ENCODE peak calls at places on chromosome 21, in nine cellular contexts. N, Y, R, E, L, T, S, G and Z are unnamed samples.

GRCh38 chr21:27722095-27722494 is 755.2 kb upstream of the ADAMTS5 start:
- DNase-seq in N (no peak), Y (no peak), R (no peak), E (no peak), L (no peak), T (no peak), S (no peak), G (no peak), Z (no peak)

GRCh38 chr21:39082656-39083376 is 100.4 kb downstream of the PSMG1 start:
- DNase-seq in N (peak), Y (no peak), R (no peak), E (no peak), L (no peak), T (peak), S (no peak), G (no peak), Z (no peak)

GRCh38 chr21:36507397-36508018 is 27.6 kb upstream of the CLDN14 start:
- DNase-seq in N (peak), Y (no peak), R (no peak), E (no peak), L (no peak), T (no peak), S (no peak), G (no peak), Z (peak)

GRCh38 chr21:31372176-31372765 is 28.2 kb upstream of the TIAM1 start:
- DNase-seq in N (no peak), Y (no peak), R (no peak), E (no peak), L (no peak), T (peak), S (no peak), G (no peak), Z (no peak)

GRCh38 chr21:46188226-46189212 is 4.3 kb upstream of the SPATC1L start:
- DNase-seq in N (no peak), Y (peak), R (peak), E (peak), L (no peak), T (peak), S (peak), G (no peak), Z (peak)

GRCh38 chr21:31045841-31046240 is 7.6 kb upstream of the KRTAP19-8 start:
- DNase-seq in N (no peak), Y (no peak), R (no peak), E (no peak), L (no peak), T (no peak), S (no peak), G (no peak), Z (no peak)

GRCh38 chr21:14482165-14482564 is 64.0 kb downstream of the SAMSN1 start:
- DNase-seq in N (no peak), Y (no peak), R (no peak), E (no peak), L (no peak), T (no peak), S (no peak), G (no peak), Z (no peak)

GRCh38 chr21:46168238-46168637 is 12.9 kb upstream of the FTCD start:
- DNase-seq in N (no peak), Y (no peak), R (no peak), E (peak), L (no peak), T (no peak), S (no peak), G (no peak), Z (no peak)

GRCh38 chr21:38699048-38699447 is 106.7 kb upstream of the ETS2 start:
- DNase-seq in N (no peak), Y (peak), R (no peak), E (no peak), L (no peak), T (no peak), S (no peak), G (no peak), Z (no peak)

GRCh38 chr21:37230632-37231246 is 36.4 kb downstream of the VPS26C start:
- DNase-seq in N (no peak), Y (no peak), R (no peak), E (no peak), L (no peak), T (no peak), S (no peak), G (no peak), Z (no peak)

GRCh38 chr21:41604583-41605041 is 96.7 kb upstream of the TMPRSS2 start:
- DNase-seq in N (no peak), Y (no peak), R (no peak), E (no peak), L (no peak), T (no peak), S (no peak), G (no peak), Z (no peak)

GRCh38 chr21:45979141-45979631 is 2.4 kb upstream of the COL6A1 start:
- DNase-seq in N (no peak), Y (peak), R (no peak), E (peak), L (no peak), T (no peak), S (no peak), G (no peak), Z (no peak)

GRCh38 chr21:36125513-36126121 is 9.3 kb upstream of the CBR3 start:
- DNase-seq in N (peak), Y (peak), R (peak), E (no peak), L (peak), T (no peak), S (peak), G (no peak), Z (peak)

GRCh38 chr21:27418338-27418737 is 451.4 kb upstream of the ADAMTS5 start:
- DNase-seq in N (no peak), Y (no peak), R (no peak), E (no peak), L (no peak), T (no peak), S (peak), G (no peak), Z (no peak)

GRCh38 chr21:39518055-39518844 is 66.5 kb downstream of the SH3BGR start:
- DNase-seq in N (peak), Y (peak), R (peak), E (no peak), L (no peak), T (peak), S (peak), G (no peak), Z (peak)

GRCh38 chr21:25735221-25735894 is 586 bp downstream of the GABPA start:
- DNase-seq in N (peak), Y (peak), R (peak), E (peak), L (peak), T (peak), S (peak), G (peak), Z (peak)

GRCh38 chr21:32611471-32611997 is 643 bp downstream of the CFAP298 start:
- DNase-seq in N (peak), Y (peak), R (no peak), E (no peak), L (no peak), T (no peak), S (no peak), G (no peak), Z (peak)

GRCh38 chr21:46127239-46128105 is 27.9 kb downstream of the FTCD start:
- DNase-seq in N (no peak), Y (peak), R (no peak), E (no peak), L (peak), T (no peak), S (no peak), G (peak), Z (no peak)

GRCh38 chr21:18840239-18840638 is 436.7 kb upstream of the TMPRSS15 start:
- DNase-seq in N (peak), Y (peak), R (no peak), E (no peak), L (no peak), T (peak), S (peak), G (no peak), Z (no peak)

GRCh38 chr21:25691931-25692330 is 42.8 kb downstream of the ATP5PF start:
- DNase-seq in N (no peak), Y (no peak), R (no peak), E (no peak), L (no peak), T (no peak), S (peak), G (no peak), Z (no peak)

GRCh38 chr21:14763695-14764064 is 217.6 kb upstream of the SAMSN1 start:
- DNase-seq in N (no peak), Y (no peak), R (no peak), E (no peak), L (no peak), T (no peak), S (no peak), G (no peak), Z (no peak)

GRCh38 chr21:39387461-39388037 is 38.7 kb upstream of the HMGN1 start:
- DNase-seq in N (peak), Y (no peak), R (peak), E (peak), L (peak), T (peak), S (peak), G (peak), Z (peak)

GRCh38 chr21:42366292-42367010 is at the start of gene TFF1:
- DNase-seq in N (peak), Y (peak), R (no peak), E (no peak), L (no peak), T (no peak), S (no peak), G (no peak), Z (no peak)

GRCh38 chr21:14321042-14321441 is 61.9 kb downstream of the HSPA13 start:
- DNase-seq in N (no peak), Y (no peak), R (no peak), E (no peak), L (no peak), T (no peak), S (no peak), G (no peak), Z (no peak)

GRCh38 chr21:46424621-46425020 is 34.1 kb upstream of the DIP2A start:
- DNase-seq in N (no peak), Y (no peak), R (no peak), E (peak), L (no peak), T (no peak), S (no peak), G (peak), Z (no peak)

GRCh38 chr21:17513214-17514123 is 626 bp downstream of the CXADR start:
- DNase-seq in N (peak), Y (peak), R (no peak), E (peak), L (no peak), T (no peak), S (peak), G (peak), Z (peak)

GRCh38 chr21:42315296-42315891 is at the start of gene TFF3:
- DNase-seq in N (no peak), Y (no peak), R (no peak), E (no peak), L (no peak), T (no peak), S (no peak), G (no peak), Z (peak)

GRCh38 chr21:38965910-38966504 is 160.3 kb downstream of the ETS2 start:
- DNase-seq in N (no peak), Y (no peak), R (no peak), E (no peak), L (no peak), T (no peak), S (peak), G (peak), Z (peak)

GRCh38 chr21:23921670-23922418 is 1685.4 kb downstream of the MRPL39 start:
- DNase-seq in N (no peak), Y (no peak), R (no peak), E (no peak), L (no peak), T (no peak), S (no peak), G (no peak), Z (no peak)

GRCh38 chr21:46633561-46633960 is 1.9 kb upstream of the PRMT2 start:
- DNase-seq in N (no peak), Y (no peak), R (no peak), E (no peak), L (no peak), T (no peak), S (no peak), G (no peak), Z (no peak)

GRCh38 chr21:33761104-33762036 is 119.1 kb downstream of the ITSN1 start:
- DNase-seq in N (no peak), Y (peak), R (peak), E (no peak), L (no peak), T (peak), S (peak), G (no peak), Z (peak)
- H3K4me3 ChIP-seq in N (no peak), Y (peak), R (peak), E (no peak), L (no peak), T (peak), S (no peak), G (peak), Z (no peak)

GRCh38 chr21:21481238-21481637 is 483.0 kb downstream of the NCAM2 start:
- DNase-seq in N (no peak), Y (no peak), R (no peak), E (no peak), L (no peak), T (no peak), S (peak), G (no peak), Z (no peak)
- TF ChIP-seq CTCF in N (no peak), Y (no peak), R (no peak), E (no peak), L (no peak), T (no peak), S (no peak), G (no peak), Z (no peak)

GRCh38 chr21:43775190-43775589 is 918 bp downstream of the CSTB start:
- DNase-seq in N (no peak), Y (no peak), R (no peak), E (no peak), L (no peak), T (no peak), S (no peak), G (no peak), Z (no peak)
- H3K27ac ChIP-seq in N (no peak), Y (no peak), R (peak), E (no peak), L (peak), T (peak), S (no peak), G (peak), Z (no peak)

DNA sequence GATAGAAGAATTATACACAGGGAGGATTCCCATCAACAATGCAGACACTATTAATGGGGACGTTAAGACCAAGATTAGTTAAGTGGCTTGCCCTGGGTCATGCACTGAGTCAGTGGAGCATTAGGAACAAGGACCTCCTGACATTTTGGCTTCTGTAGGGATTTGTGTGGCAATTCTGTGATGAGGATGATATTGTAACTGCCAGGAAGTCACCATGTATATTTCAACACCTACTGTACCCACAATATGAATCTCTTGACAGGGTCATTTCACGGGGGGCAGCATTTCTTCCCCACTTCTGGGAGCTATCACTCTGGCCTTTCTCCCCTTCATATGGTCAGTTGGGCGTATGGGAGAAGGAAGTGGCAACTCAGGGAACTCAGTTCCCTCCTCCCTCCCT is 134.9 kb downstream of the RUNX1 start:
- DNase-seq in N (no peak), Y (no peak), R (no peak), E (no peak), L (no peak), T (no peak), S (no peak), G (no peak), Z (no peak)
- H3K4me3 ChIP-seq in N (no peak), Y (no peak), R (no peak), E (no peak), L (no peak), T (no peak), S (no peak), G (no peak), Z (no peak)

DNA sequence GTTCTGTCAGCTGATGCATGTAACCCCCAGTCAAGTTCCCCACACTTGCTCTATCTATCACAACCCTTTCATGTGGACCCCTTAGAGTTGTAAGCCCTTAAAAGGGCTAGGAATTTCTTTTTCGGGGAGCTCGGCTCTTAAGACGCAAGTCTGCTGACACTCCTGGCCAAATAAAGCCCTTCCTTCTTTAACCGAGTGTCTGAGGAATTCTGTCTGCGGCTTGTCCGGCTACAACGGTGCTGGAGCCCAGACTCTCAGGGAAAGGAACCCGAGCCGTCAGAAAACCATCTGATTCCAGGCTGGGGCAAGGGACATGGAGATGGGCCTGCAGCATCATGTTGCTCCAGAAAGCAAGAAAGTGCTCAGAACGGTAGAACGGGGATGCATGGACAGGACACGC is 12.2 kb downstream of the ITGB2 start:
- DNase-seq in N (no peak), Y (no peak), R (no peak), E (no peak), L (no peak), T (no peak), S (no peak), G (no peak), Z (no peak)
- TF ChIP-seq CTCF in N (no peak), Y (no peak), R (no peak), E (no peak), L (no peak), T (no peak), S (no peak), G (no peak), Z (no peak)

GRCh38 chr21:29176721-29177120 is 46.3 kb downstream of the MAP3K7CL start:
- DNase-seq in N (no peak), Y (no peak), R (no peak), E (no peak), L (no peak), T (no peak), S (no peak), G (no peak), Z (no peak)
- H3K27ac ChIP-seq in N (no peak), Y (no peak), R (no peak), E (no peak), L (peak), T (no peak), S (no peak), G (peak), Z (no peak)